ENCODE peak calls at places on chromosomes 13 and 19, in six cellular contexts. V is AG04449; J is cardiac fibroblast; H is right lobe of liver; W is uterus; K is CD8-positive, alpha-beta T cell. M is an unnamed sample.

GRCh38 chr19:35620001-35620400 is 7.5 kb downstream of the HAUS5 start:
- DNase-seq in W (no peak), H (no peak), J (no peak), K (no peak), V (no peak), M (no peak)

GRCh38 chr19:5078666-5079409 is 109.9 kb downstream of the KDM4B start:
- DNase-seq in W (no peak), K (no peak), J (no peak), H (no peak), V (no peak), M (no peak)

GRCh38 chr19:35090160-35090794 is 25.3 kb upstream of the FXYD3 start:
- DNase-seq in H (peak; percentile 82), J (peak; percentile 78), W (peak; percentile 29), K (peak; percentile 4), V (no peak), M (no peak)

GRCh38 chr19:19820774-19821315 is 705 bp downstream of the ZNF506 start:
- DNase-seq in V (no peak), K (no peak), W (no peak), J (no peak), H (no peak), M (peak; percentile 27)

GRCh38 chr13:26482451-26483197 is 74.9 kb upstream of the WASF3 start:
- DNase-seq in V (no peak), K (peak; percentile 53), H (peak; percentile 64), J (peak; percentile 82), W (peak; percentile 49), M (peak; percentile 51)

GRCh38 chr13:112444001-112444311 is 67.8 kb downstream of the SPACA7 start:
- DNase-seq in J (peak; percentile 59), V (no peak), W (peak; percentile 31), K (no peak), H (peak; percentile 74), M (no peak)

GRCh38 chr19:35211545-35212230 is 16.9 kb downstream of the FAM187B start:
- DNase-seq in K (peak; percentile 78), J (no peak), W (peak; percentile 23), H (peak; percentile 57), V (no peak), M (no peak)

GRCh38 chr19:20840371-20840770 is 64.3 kb downstream of the ZNF66 start:
- DNase-seq in K (no peak), V (no peak), W (no peak), H (no peak), J (no peak), M (no peak)

GRCh38 chr19:49686503-49687088 is 2.8 kb upstream of the ADM5 start:
- DNase-seq in J (no peak), V (no peak), H (no peak), W (no peak), K (no peak), M (no peak)

GRCh38 chr13:39401091-39401647 is 201.8 kb downstream of the LHFPL6 start:
- DNase-seq in W (no peak), H (no peak), K (no peak), V (no peak), J (no peak), M (no peak)

GRCh38 chr13:75670496-75670895 is 34.4 kb downstream of the LMO7 start:
- DNase-seq in J (no peak), H (no peak), V (no peak), W (no peak), K (no peak), M (no peak)

GRCh38 chr13:110371550-110372465 is 64.7 kb downstream of the COL4A2 start:
- DNase-seq in H (no peak), K (no peak), J (peak; percentile 48), V (no peak), W (peak; percentile 48), M (no peak)

GRCh38 chr13:30172593-30173300 is 134.6 kb downstream of the KATNAL1 start:
- DNase-seq in J (no peak), H (no peak), W (peak; percentile 58), K (no peak), V (no peak), M (no peak)

GRCh38 chr13:36131215-36131930 is at the start of gene DCLK1:
- DNase-seq in J (peak; percentile 50), H (no peak), K (no peak), V (no peak), W (peak; percentile 76), M (no peak)

GRCh38 chr19:11921852-11922495 is 2.9 kb upstream of the ZNF700 start:
- DNase-seq in K (no peak), V (no peak), W (no peak), H (no peak), J (peak; percentile 59), M (no peak)

GRCh38 chr19:6273701-6274601 is 5.8 kb downstream of the MLLT1 start:
- DNase-seq in K (no peak), H (peak; percentile 96), J (peak; percentile 93), W (peak; percentile 77), V (no peak), M (no peak)

GRCh38 chr13:43546260-43546659 is 240.5 kb downstream of the ENOX1 start:
- DNase-seq in H (peak; percentile 46), W (peak; percentile 35), K (no peak), V (no peak), J (peak; percentile 66), M (no peak)

GRCh38 chr13:34345601-34345939 is 527.6 kb downstream of the RFC3 start:
- DNase-seq in H (no peak), K (no peak), V (no peak), J (no peak), W (no peak), M (no peak)

GRCh38 chr19:38742906-38743305 is 1.4 kb downstream of the CAPN12 start:
- DNase-seq in H (no peak), V (no peak), K (no peak), W (no peak), J (no peak), M (no peak)

GRCh38 chr13:48160879-48161278 is 66.0 kb upstream of the MED4 start:
- DNase-seq in V (no peak), K (no peak), J (peak; percentile 33), W (no peak), H (no peak), M (no peak)

GRCh38 chr19:28544451-28545261 is 668.3 kb downstream of the UQCRFS1 start:
- DNase-seq in K (no peak), W (no peak), H (no peak), J (no peak), V (no peak), M (no peak)

GRCh38 chr19:36483653-36484052 is 5.7 kb downstream of the ZNF566 start:
- DNase-seq in K (no peak), H (no peak), J (no peak), V (no peak), W (no peak), M (no peak)

GRCh38 chr13:25803626-25804025 is 248.2 kb downstream of the SHISA2 start:
- DNase-seq in J (no peak), W (no peak), K (no peak), H (no peak), V (no peak), M (no peak)

GRCh38 chr19:23071087-23071511 is 45.7 kb upstream of the ZNF730 start:
- DNase-seq in W (peak; percentile 18), V (no peak), H (no peak), J (peak; percentile 16), K (no peak), M (no peak)

GRCh38 chr13:51687928-51688714 is 103.9 kb downstream of the WDFY2 start:
- DNase-seq in W (no peak), K (no peak), H (no peak), J (no peak), V (no peak), M (no peak)

GRCh38 chr19:368624-369020 is 24.0 kb upstream of the MIER2 start:
- DNase-seq in J (no peak), W (no peak), H (no peak), V (no peak), K (no peak), M (no peak)

GRCh38 chr13:51906581-51906980 is 44.8 kb downstream of the CCDC70 start:
- DNase-seq in J (no peak), H (peak; percentile 86), W (no peak), K (no peak), V (no peak), M (no peak)

GRCh38 chr13:75685239-75685697 is 49.1 kb downstream of the LMO7 start:
- DNase-seq in V (peak; percentile 84), J (peak; percentile 76), W (no peak), H (no peak), K (no peak), M (no peak)

GRCh38 chr19:37790244-37790925 is 11.0 kb upstream of the ZNF573 start:
- DNase-seq in W (no peak), K (no peak), H (no peak), J (no peak), V (no peak), M (no peak)

GRCh38 chr13:30798776-30799625 is 63.7 kb downstream of the ALOX5AP start:
- DNase-seq in K (no peak), V (no peak), J (no peak), W (peak; percentile 35), H (no peak), M (no peak)

GRCh38 chr19:32676186-32676894 is 692 bp downstream of the RGS9BP start:
- DNase-seq in V (no peak), W (peak; percentile 23), H (no peak), K (no peak), J (no peak), M (no peak)
- H3K4me3 ChIP-seq in V (peak overlapping the region; percentile 90), W (peak overlapping the region; percentile 69), H (peak overlapping the region; percentile 94), K (peak overlapping the region; percentile 99), J (peak overlapping the region; percentile 73), M (peak overlapping the region; percentile 94)

GRCh38 chr13:85191996-85192395 is 607.2 kb downstream of the SLITRK6 start:
- DNase-seq in K (no peak), V (no peak), H (no peak), W (no peak), J (no peak), M (no peak)
- TF ChIP-seq CTCF in K (no peak), V (no peak), H (no peak), W (no peak), J (no peak), M (no peak)

DNA sequence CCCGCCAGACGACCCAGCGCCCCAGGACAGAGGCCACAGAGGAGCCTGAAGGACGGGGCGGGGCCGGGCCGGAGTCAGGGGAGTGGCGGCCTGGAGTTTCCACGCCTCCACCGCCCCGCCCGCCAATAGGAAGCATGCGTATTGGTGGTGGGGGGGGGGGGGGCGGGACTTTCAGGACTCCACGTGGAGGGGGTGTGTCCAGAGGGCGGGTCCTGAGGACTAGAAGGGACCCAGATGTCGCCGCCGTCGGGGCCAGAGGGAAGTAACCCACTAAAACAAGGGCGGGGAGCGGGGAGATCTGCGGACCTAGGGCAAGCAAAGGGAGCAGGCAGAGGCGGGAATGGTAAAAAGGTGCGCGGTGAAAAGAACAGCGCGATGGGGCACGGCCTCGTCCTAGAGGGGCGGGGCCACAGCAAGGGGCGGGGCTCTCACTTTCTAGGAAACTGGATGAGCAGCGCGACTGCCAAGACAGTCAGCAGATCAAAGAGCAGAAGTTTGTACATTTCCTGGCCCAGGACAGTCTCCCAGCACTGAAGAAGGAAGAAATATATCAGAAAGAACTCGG is 2.8 kb upstream of the LENG1 start:
- DNase-seq in W (peak; percentile 82), J (peak; percentile 73), K (peak; percentile 67), H (peak; percentile 88), V (no peak), M (peak; percentile 29)
- H3K4me3 ChIP-seq in W (peak overlapping the region; percentile 16), J (peak overlapping the region; percentile 52), K (peak overlapping the region; percentile 52), H (peak overlapping the region; percentile 56), V (peak overlapping the region; percentile 59), M (peak overlapping the region; percentile 47)

DNA sequence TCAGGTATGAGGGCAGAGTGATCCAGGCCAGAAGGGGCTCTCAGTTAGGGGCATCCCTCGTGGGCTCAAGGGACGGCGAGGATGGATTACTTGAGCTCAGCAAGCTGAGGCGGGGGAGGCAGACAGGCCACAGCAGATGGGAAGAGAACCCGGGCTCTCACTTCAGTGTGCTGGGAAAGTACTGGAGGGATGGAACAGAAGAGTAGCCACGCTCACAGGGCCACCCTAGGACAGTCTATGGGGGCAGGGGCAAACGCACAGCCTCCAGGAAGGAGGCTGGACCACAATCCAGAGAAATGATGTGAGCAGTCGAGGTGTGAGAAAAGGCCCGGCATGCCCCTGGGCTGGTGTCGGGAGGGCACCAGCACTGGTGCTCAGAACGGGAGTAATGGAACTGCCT is 9.2 kb downstream of the GJA3 start:
- DNase-seq in V (no peak), H (no peak), J (no peak), K (no peak), W (no peak), M (no peak)
- TF ChIP-seq CTCF in V (no peak), H (no peak), J (no peak), K (no peak), W (no peak), M (no peak)